ENCODE peak calls at places on chromosomes 7 and 10, in seven cellular contexts. C is suprapubic skin; Q is CD8-positive, alpha-beta memory T cell; H is breast epithelium; Z is left ventricle myocardium inferior; A is right lobe of liver; M is pancreas. K is an unnamed sample.

GRCh38 chr7:18831381-18831901 is 286.0 kb downstream of the TWIST1 start:
- DNase-seq in C (no peak), Q (no peak), M (no peak), A (no peak), H (no peak), Z (no peak), K (no peak)

GRCh38 chr7:137462074-137462715 is 118.7 kb upstream of the PTN start:
- DNase-seq in Z (no peak), A (no peak), M (no peak), C (no peak), H (peak; percentile 37), Q (no peak), K (no peak)

GRCh38 chr7:19930051-19930450 is 156.6 kb upstream of the TMEM196 start:
- DNase-seq in C (no peak), Z (no peak), H (no peak), M (no peak), Q (no peak), A (no peak), K (no peak)

GRCh38 chr10:85492684-85493083 is 873.9 kb downstream of the GRID1 start:
- DNase-seq in A (no peak), C (no peak), H (peak; percentile 49), Z (no peak), Q (no peak), M (no peak), K (peak; percentile 65)

GRCh38 chr10:71205468-71205867 is 6.9 kb upstream of the UNC5B start:
- DNase-seq in Q (no peak), A (no peak), Z (no peak), M (no peak), C (no peak), H (no peak), K (no peak)

GRCh38 chr7:37187179-37187578 is 261.5 kb downstream of the ELMO1 start:
- DNase-seq in Z (no peak), Q (no peak), C (no peak), M (no peak), H (no peak), A (no peak), K (no peak)

GRCh38 chr7:15104411-15105092 is 202.0 kb upstream of the DGKB start:
- DNase-seq in M (no peak), C (no peak), Q (no peak), A (no peak), Z (no peak), H (no peak), K (no peak)

GRCh38 chr10:93751832-93752231 is 5.9 kb upstream of the LGI1 start:
- DNase-seq in C (no peak), Z (no peak), A (no peak), H (no peak), M (no peak), Q (no peak), K (no peak)

DNA sequence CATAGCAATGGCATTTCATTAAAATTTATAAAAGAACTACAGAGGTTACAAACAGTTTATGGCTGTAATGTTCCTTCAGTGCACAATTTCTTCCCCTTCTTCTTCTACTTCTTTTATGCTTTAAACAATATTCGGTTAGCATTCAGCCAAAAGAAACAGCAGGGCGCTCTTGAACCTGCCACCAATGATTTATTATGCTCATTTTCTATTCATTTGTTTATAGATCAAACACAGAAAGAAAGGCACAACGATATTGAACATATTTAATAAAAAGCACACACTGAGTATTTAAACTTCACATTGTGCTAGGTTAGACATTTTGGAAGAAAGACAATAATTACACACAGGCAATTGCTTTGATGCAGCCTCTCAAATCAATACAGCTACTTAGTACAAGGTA is 1025.8 kb upstream of the LRRN3 start:
- DNase-seq in Z (no peak), A (no peak), M (no peak), C (no peak), H (no peak), Q (no peak), K (no peak)
- H3K36me3 ChIP-seq in Z (no peaks in the 10 kb centered on the region), A (no peaks in the 10 kb centered on the region), M (no peaks in the 10 kb centered on the region), C (no peaks in the 10 kb centered on the region), H (no peaks in the 10 kb centered on the region), Q (no peaks in the 10 kb centered on the region), K (no peaks in the 10 kb centered on the region)

GRCh38 chr7:151430391-151431205 is 9.3 kb downstream of the CRYGN start:
- DNase-seq in A (no peak), C (no peak), Z (no peak), H (no peak), M (no peak), Q (no peak), K (peak; percentile 37)
- H3K4me3 ChIP-seq in A (no peak overlapping the region), C (no peak overlapping the region), Z (no peak overlapping the region), H (no peak overlapping the region), M (no peak overlapping the region), Q (no peak overlapping the region), K (no peak overlapping the region)

GRCh38 chr7:849145-849544 is 16.9 kb downstream of the SUN1 start:
- DNase-seq in A (no peak), Z (no peak), C (no peak), M (no peak), Q (no peak), H (no peak), K (no peak)
- H3K36me3 ChIP-seq in A (no peaks in the 10 kb centered on the region), Z (peaks cover 92% of the 10 kb centered on the region), C (peaks cover 71% of the 10 kb centered on the region), M (peaks cover 50% of the 10 kb centered on the region), Q (peaks cover 28% of the 10 kb centered on the region), H (peaks cover 16% of the 10 kb centered on the region), K (peaks cover 33% of the 10 kb centered on the region)

DNA sequence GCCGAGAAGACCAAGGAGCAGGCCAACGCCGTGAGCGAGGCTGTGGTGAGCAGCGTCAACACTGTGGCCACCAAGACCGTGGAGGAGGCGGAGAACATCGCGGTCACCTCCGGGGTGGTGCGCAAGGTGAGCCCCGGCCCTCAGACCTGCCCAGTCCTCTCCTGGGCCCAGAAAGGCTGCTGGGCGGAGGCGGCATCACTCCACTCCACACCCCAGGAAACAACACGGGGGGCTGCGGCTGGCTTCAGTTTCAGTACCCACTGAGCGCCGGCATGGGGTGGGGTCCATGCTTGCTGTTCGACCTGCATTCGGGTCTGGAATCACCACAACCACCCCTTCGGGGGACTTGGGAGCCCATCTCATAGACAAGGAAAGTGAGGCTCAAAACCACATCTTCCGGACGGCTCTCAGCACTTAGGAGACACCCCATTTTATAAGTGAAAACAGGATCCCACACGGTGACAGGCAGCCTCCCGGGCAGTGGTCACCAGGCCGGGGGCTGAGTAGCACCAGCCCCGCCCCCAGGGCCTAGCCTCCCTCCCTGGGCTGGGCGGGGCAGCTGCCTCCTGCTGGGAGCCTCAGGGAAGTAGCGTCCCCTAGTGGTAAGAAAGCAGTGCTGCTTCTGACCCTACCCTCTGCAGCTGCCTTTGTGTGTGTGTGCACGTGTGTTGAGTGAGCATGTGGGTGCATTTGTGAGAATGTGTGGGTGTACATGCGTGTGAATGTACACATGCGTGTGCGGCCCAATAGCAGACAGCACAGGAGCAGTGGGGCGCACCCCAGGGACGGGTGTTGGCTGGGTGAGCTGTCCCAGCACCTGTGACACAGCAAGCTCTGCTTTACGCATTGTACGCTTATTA is 1.8 kb downstream of the SNCG start:
- DNase-seq in A (peak; percentile 57), C (peak; percentile 77), Z (peak; percentile 39), M (no peak), H (no peak), Q (peak; percentile 42), K (peak; percentile 96)
- H3K4me3 ChIP-seq in A (no peak overlapping the region), C (peak overlapping the region; percentile 31), Z (peak overlapping the region; percentile 68), M (no peak overlapping the region), H (peak overlapping the region; percentile 45), Q (no peak overlapping the region), K (no peak overlapping the region)

GRCh38 chr7:36103837-36104561 is 49.1 kb upstream of the EEPD1 start:
- DNase-seq in C (no peak), A (no peak), Z (no peak), Q (no peak), H (no peak), M (no peak), K (no peak)

GRCh38 chr7:36096460-36097095 is 56.5 kb upstream of the EEPD1 start:
- DNase-seq in C (no peak), M (no peak), H (no peak), Q (no peak), A (no peak), Z (no peak), K (peak; percentile 53)

GRCh38 chr7:36100293-36100692 is 52.8 kb upstream of the EEPD1 start:
- DNase-seq in H (no peak), C (no peak), M (no peak), Z (no peak), Q (no peak), A (no peak), K (no peak)
- H3K36me3 ChIP-seq in H (no peaks in the 10 kb centered on the region), C (no peaks in the 10 kb centered on the region), M (no peaks in the 10 kb centered on the region), Z (no peaks in the 10 kb centered on the region), Q (no peaks in the 10 kb centered on the region), A (no peaks in the 10 kb centered on the region), K (no peaks in the 10 kb centered on the region)

DNA sequence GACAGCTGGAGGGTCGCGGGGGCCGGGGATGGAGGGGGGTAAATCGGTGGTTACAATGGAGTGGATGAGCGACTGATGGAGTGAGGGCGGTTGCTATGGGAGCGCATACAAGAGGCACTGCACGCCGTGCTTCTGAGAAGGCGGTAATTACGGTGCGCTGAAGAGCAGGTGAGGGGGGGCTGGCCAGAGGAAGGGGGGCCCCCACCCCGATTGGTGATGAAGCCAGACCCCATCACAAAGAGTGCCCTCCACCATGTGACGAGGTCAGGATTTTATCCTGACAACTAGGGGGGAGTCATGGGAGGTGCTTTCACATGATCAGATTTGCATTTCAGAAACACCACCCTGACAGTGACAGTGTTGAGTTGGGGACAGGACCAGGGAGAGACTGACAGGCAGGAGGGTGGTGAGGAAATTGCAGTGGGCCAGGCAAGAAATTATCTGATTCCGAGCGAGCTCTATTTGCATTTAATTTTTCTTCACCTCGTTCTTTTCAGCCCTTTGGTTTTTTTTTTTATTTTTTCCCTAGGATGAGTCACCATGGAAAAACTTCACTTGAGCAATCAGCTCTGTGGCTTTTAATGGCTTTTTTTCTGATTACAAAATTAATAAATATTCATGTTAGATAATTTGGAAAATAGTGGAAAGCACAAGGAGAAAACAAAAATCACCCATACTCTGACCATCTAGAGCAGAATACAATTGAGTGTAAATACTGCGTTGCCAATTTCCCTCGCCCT is 7.9 kb downstream of the CPA5 start:
- DNase-seq in A (no peak), M (no peak), C (peak; percentile 77), Q (no peak), H (no peak), Z (no peak), K (no peak)
- H3K4me3 ChIP-seq in A (no peak overlapping the region), M (no peak overlapping the region), C (peak overlapping the region; percentile 10), Q (no peak overlapping the region), H (no peak overlapping the region), Z (peak overlapping the region; percentile 14), K (no peak overlapping the region)

K was measured in H7.